ENCODE peak calls at places on chromosomes 13 and 19, in eight cellular contexts. One of them, this sample, is unnamed.
A peak's percentile ranks its signal among the peaks of the same experiment; 100 is the strongest.

GRCh38 chr13:73998631-73999030 is 135.6 kb downstream of the KLF12 start:
- DNase-seq in upper lobe of left lung: no peak
- DNase-seq in adrenal gland: no peak
- DNase-seq in IMR-90: no peak
- DNase-seq in SJSA1: no peak
- DNase-seq in CD8-positive, alpha-beta T cell: no peak
- DNase-seq in colonic mucosa: no peak
- DNase-seq in lung: no peak
- DNase-seq in this sample: no peak

GRCh38 chr13:44108345-44108858 is 228.7 kb downstream of the LACC1 start:
- DNase-seq in upper lobe of left lung: no peak
- DNase-seq in adrenal gland: peak; percentile 82
- DNase-seq in IMR-90: no peak
- DNase-seq in SJSA1: no peak
- DNase-seq in CD8-positive, alpha-beta T cell: no peak
- DNase-seq in colonic mucosa: peak; percentile 89
- DNase-seq in lung: no peak
- DNase-seq in this sample: no peak

GRCh38 chr13:44399045-44399444 is 25.4 kb downstream of the SERP2 start:
- DNase-seq in upper lobe of left lung: no peak
- DNase-seq in adrenal gland: no peak
- DNase-seq in IMR-90: no peak
- DNase-seq in SJSA1: no peak
- DNase-seq in CD8-positive, alpha-beta T cell: no peak
- DNase-seq in colonic mucosa: no peak
- DNase-seq in lung: no peak
- DNase-seq in this sample: no peak

GRCh38 chr19:43290568-43291359 is 21.4 kb upstream of the PSG9 start:
- DNase-seq in upper lobe of left lung: no peak
- DNase-seq in adrenal gland: no peak
- DNase-seq in IMR-90: no peak
- DNase-seq in SJSA1: no peak
- DNase-seq in CD8-positive, alpha-beta T cell: no peak
- DNase-seq in colonic mucosa: no peak
- DNase-seq in lung: no peak
- DNase-seq in this sample: no peak

GRCh38 chr13:23428183-23428528 is 5.3 kb downstream of the SACS start:
- DNase-seq in upper lobe of left lung: no peak
- DNase-seq in adrenal gland: no peak
- DNase-seq in IMR-90: peak; percentile 65
- DNase-seq in SJSA1: no peak
- DNase-seq in CD8-positive, alpha-beta T cell: no peak
- DNase-seq in colonic mucosa: no peak
- DNase-seq in lung: no peak
- DNase-seq in this sample: no peak

GRCh38 chr13:97001641-97002040 is 7.4 kb upstream of the OXGR1 start:
- DNase-seq in upper lobe of left lung: no peak
- DNase-seq in adrenal gland: no peak
- DNase-seq in IMR-90: no peak
- DNase-seq in SJSA1: no peak
- DNase-seq in CD8-positive, alpha-beta T cell: no peak
- DNase-seq in colonic mucosa: no peak
- DNase-seq in lung: no peak
- DNase-seq in this sample: no peak

GRCh38 chr13:99553033-99553432 is 51.8 kb downstream of the TM9SF2 start:
- DNase-seq in upper lobe of left lung: no peak
- DNase-seq in adrenal gland: no peak
- DNase-seq in IMR-90: no peak
- DNase-seq in SJSA1: no peak
- DNase-seq in CD8-positive, alpha-beta T cell: no peak
- DNase-seq in colonic mucosa: no peak
- DNase-seq in lung: no peak
- DNase-seq in this sample: no peak

GRCh38 chr19:34299576-34299975 is 45.2 kb downstream of the GARRE1 start:
- DNase-seq in upper lobe of left lung: no peak
- DNase-seq in adrenal gland: no peak
- DNase-seq in IMR-90: no peak
- DNase-seq in SJSA1: no peak
- DNase-seq in CD8-positive, alpha-beta T cell: no peak
- DNase-seq in colonic mucosa: no peak
- DNase-seq in lung: no peak
- DNase-seq in this sample: no peak

GRCh38 chr19:8397746-8398721 is 7.9 kb downstream of the RAB11B start:
- DNase-seq in upper lobe of left lung: peak; percentile 65
- DNase-seq in adrenal gland: no peak
- DNase-seq in IMR-90: no peak
- DNase-seq in SJSA1: no peak
- DNase-seq in CD8-positive, alpha-beta T cell: no peak
- DNase-seq in colonic mucosa: no peak
- DNase-seq in lung: no peak
- DNase-seq in this sample: no peak

GRCh38 chr13:50572129-50572528 is 271.4 kb downstream of the DLEU7 start:
- DNase-seq in upper lobe of left lung: no peak
- DNase-seq in adrenal gland: no peak
- DNase-seq in IMR-90: no peak
- DNase-seq in SJSA1: no peak
- DNase-seq in CD8-positive, alpha-beta T cell: no peak
- DNase-seq in colonic mucosa: no peak
- DNase-seq in lung: no peak
- DNase-seq in this sample: no peak

GRCh38 chr13:51292000-51292550 is 47.4 kb upstream of the SERPINE3 start:
- DNase-seq in upper lobe of left lung: no peak
- DNase-seq in adrenal gland: no peak
- DNase-seq in IMR-90: peak; percentile 62
- DNase-seq in SJSA1: no peak
- DNase-seq in CD8-positive, alpha-beta T cell: no peak
- DNase-seq in colonic mucosa: no peak
- DNase-seq in lung: no peak
- DNase-seq in this sample: no peak

GRCh38 chr19:29805026-29805925 is 6.5 kb upstream of the CCNE1 start:
- DNase-seq in upper lobe of left lung: no peak
- DNase-seq in adrenal gland: peak; percentile 80
- DNase-seq in IMR-90: peak; percentile 10
- DNase-seq in SJSA1: no peak
- DNase-seq in CD8-positive, alpha-beta T cell: no peak
- DNase-seq in colonic mucosa: no peak
- DNase-seq in lung: no peak
- DNase-seq in this sample: no peak

GRCh38 chr13:114279146-114279545 is 2.3 kb upstream of the UPF3A start:
- DNase-seq in upper lobe of left lung: no peak
- DNase-seq in adrenal gland: no peak
- DNase-seq in IMR-90: no peak
- DNase-seq in SJSA1: no peak
- DNase-seq in CD8-positive, alpha-beta T cell: no peak
- DNase-seq in colonic mucosa: no peak
- DNase-seq in lung: no peak
- DNase-seq in this sample: no peak

GRCh38 chr19:35106291-35106583 is 9.4 kb upstream of the FXYD3 start:
- DNase-seq in upper lobe of left lung: peak; percentile 71
- DNase-seq in adrenal gland: no peak
- DNase-seq in IMR-90: no peak
- DNase-seq in SJSA1: no peak
- DNase-seq in CD8-positive, alpha-beta T cell: no peak
- DNase-seq in colonic mucosa: no peak
- DNase-seq in lung: no peak
- DNase-seq in this sample: no peak

GRCh38 chr13:29935309-29935981 is 85.0 kb upstream of the UBL3 start:
- DNase-seq in upper lobe of left lung: no peak
- DNase-seq in adrenal gland: no peak
- DNase-seq in IMR-90: no peak
- DNase-seq in SJSA1: no peak
- DNase-seq in CD8-positive, alpha-beta T cell: peak; percentile 74
- DNase-seq in colonic mucosa: no peak
- DNase-seq in lung: no peak
- DNase-seq in this sample: peak; percentile 57

GRCh38 chr19:2852598-2852997 is 11.3 kb downstream of the ZNF555 start:
- DNase-seq in upper lobe of left lung: no peak
- DNase-seq in adrenal gland: no peak
- DNase-seq in IMR-90: no peak
- DNase-seq in SJSA1: no peak
- DNase-seq in CD8-positive, alpha-beta T cell: no peak
- DNase-seq in colonic mucosa: no peak
- DNase-seq in lung: no peak
- DNase-seq in this sample: no peak

GRCh38 chr13:27955192-27955591 is 13.9 kb downstream of the CDX2 start:
- DNase-seq in upper lobe of left lung: no peak
- DNase-seq in adrenal gland: no peak
- DNase-seq in IMR-90: no peak
- DNase-seq in SJSA1: no peak
- DNase-seq in CD8-positive, alpha-beta T cell: no peak
- DNase-seq in colonic mucosa: no peak
- DNase-seq in lung: no peak
- DNase-seq in this sample: no peak
- H3K27me3 ChIP-seq in upper lobe of left lung: peaks cover 65% of the 10 kb centered on the region
- H3K27me3 ChIP-seq in adrenal gland: peaks cover 61% of the 10 kb centered on the region
- H3K27me3 ChIP-seq in IMR-90: peaks cover 65% of the 10 kb centered on the region
- H3K27me3 ChIP-seq in SJSA1: peaks cover 56% of the 10 kb centered on the region
- H3K27me3 ChIP-seq in CD8-positive, alpha-beta T cell: peaks cover 26% of the 10 kb centered on the region
- H3K27me3 ChIP-seq in colonic mucosa: peaks cover 12% of the 10 kb centered on the region
- H3K27me3 ChIP-seq in lung: peaks cover 9% of the 10 kb centered on the region
- H3K27me3 ChIP-seq in this sample: peaks cover 29% of the 10 kb centered on the region

DNA sequence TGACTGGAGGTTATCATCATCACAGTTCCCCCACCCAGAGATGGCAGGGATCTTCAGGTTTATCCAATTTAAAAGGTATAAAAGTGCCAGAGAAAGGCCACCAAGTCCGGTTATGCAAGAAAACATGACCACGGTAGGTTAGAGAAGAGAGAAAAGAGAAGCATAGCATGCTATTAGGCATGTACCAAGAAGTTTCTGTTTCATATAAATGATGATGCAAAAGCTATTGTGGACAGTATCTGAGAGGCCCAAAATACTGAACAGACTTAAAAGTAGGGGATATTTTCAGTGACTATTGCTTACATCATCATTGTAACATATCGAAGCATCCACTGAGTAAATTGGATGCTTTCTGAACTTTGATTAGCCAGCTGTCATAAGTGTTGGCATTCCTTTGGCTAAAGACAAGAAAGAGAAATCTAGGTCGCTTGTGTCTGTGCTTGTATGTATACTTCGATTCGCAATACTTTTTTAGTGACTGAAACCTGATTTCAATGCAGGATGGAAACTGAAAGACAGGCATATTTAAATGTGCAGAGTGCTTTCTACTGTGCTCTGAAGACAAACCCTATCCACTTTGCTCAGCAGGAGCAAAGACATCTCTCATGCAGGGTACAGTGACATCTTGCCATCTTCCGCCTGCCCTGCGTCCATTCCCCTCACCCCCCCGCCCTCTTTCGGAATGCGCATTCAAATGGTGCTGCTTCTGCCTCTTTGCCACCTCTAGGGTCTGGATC is 180.3 kb downstream of the SHISA2 start:
- DNase-seq in upper lobe of left lung: no peak
- DNase-seq in adrenal gland: no peak
- DNase-seq in IMR-90: no peak
- DNase-seq in SJSA1: no peak
- DNase-seq in CD8-positive, alpha-beta T cell: no peak
- DNase-seq in colonic mucosa: no peak
- DNase-seq in lung: no peak
- DNase-seq in this sample: no peak
- H3K4me1 ChIP-seq in upper lobe of left lung: no peaks in the 10 kb centered on the region
- H3K4me1 ChIP-seq in adrenal gland: no peaks in the 10 kb centered on the region
- H3K4me1 ChIP-seq in IMR-90: no peaks in the 10 kb centered on the region
- H3K4me1 ChIP-seq in SJSA1: no peaks in the 10 kb centered on the region
- H3K4me1 ChIP-seq in CD8-positive, alpha-beta T cell: peaks cover 39% of the 10 kb centered on the region
- H3K4me1 ChIP-seq in colonic mucosa: no peaks in the 10 kb centered on the region
- H3K4me1 ChIP-seq in lung: peaks cover 1% of the 10 kb centered on the region
- H3K4me1 ChIP-seq in this sample: peaks cover 33% of the 10 kb centered on the region

DNA sequence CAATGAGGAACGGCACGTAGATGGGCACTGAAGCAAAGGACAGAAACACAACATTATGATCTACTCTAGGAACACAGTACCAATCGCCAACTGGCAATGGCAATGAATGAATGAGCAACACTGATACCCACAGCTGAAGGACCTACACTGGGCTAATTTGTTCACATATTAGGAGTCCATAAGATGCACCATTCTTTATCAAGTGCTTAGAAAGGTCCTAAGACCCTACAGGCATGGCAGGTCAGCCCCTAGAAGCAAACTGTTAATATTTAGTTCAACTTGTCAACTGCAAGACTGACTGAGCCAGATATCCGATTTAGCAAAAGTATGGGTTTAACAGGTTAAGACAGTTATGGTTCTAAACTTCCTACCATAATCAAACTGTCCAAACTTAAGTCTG is 4.8 kb downstream of the SHISA2 start:
- DNase-seq in upper lobe of left lung: no peak
- DNase-seq in adrenal gland: no peak
- DNase-seq in IMR-90: no peak
- DNase-seq in SJSA1: no peak
- DNase-seq in CD8-positive, alpha-beta T cell: no peak
- DNase-seq in colonic mucosa: no peak
- DNase-seq in lung: no peak
- DNase-seq in this sample: no peak
- H3K27me3 ChIP-seq in upper lobe of left lung: peaks cover 14% of the 10 kb centered on the region
- H3K27me3 ChIP-seq in adrenal gland: peaks cover 43% of the 10 kb centered on the region
- H3K27me3 ChIP-seq in IMR-90: peaks cover 34% of the 10 kb centered on the region
- H3K27me3 ChIP-seq in SJSA1: peaks cover 30% of the 10 kb centered on the region
- H3K27me3 ChIP-seq in CD8-positive, alpha-beta T cell: peaks cover 7% of the 10 kb centered on the region
- H3K27me3 ChIP-seq in colonic mucosa: peaks cover 34% of the 10 kb centered on the region
- H3K27me3 ChIP-seq in lung: no peaks in the 10 kb centered on the region
- H3K27me3 ChIP-seq in this sample: peaks cover 16% of the 10 kb centered on the region

GRCh38 chr19:4154571-4155312 is 1.3 kb downstream of the CREB3L3 start:
- DNase-seq in upper lobe of left lung: peak; percentile 57
- DNase-seq in adrenal gland: no peak
- DNase-seq in IMR-90: no peak
- DNase-seq in SJSA1: no peak
- DNase-seq in CD8-positive, alpha-beta T cell: no peak
- DNase-seq in colonic mucosa: no peak
- DNase-seq in lung: no peak
- DNase-seq in this sample: no peak

GRCh38 chr19:4152241-4152998 is 1.0 kb upstream of the CREB3L3 start:
- DNase-seq in upper lobe of left lung: no peak
- DNase-seq in adrenal gland: no peak
- DNase-seq in IMR-90: no peak
- DNase-seq in SJSA1: no peak
- DNase-seq in CD8-positive, alpha-beta T cell: no peak
- DNase-seq in colonic mucosa: no peak
- DNase-seq in lung: no peak
- DNase-seq in this sample: no peak

GRCh38 chr19:4157164-4157563 is 3.7 kb downstream of the CREB3L3 start:
- DNase-seq in upper lobe of left lung: no peak
- DNase-seq in adrenal gland: peak; percentile 73
- DNase-seq in IMR-90: no peak
- DNase-seq in SJSA1: no peak
- DNase-seq in CD8-positive, alpha-beta T cell: no peak
- DNase-seq in colonic mucosa: no peak
- DNase-seq in lung: no peak
- DNase-seq in this sample: no peak

GRCh38 chr19:4149518-4150288 is 3.7 kb upstream of the CREB3L3 start:
- DNase-seq in upper lobe of left lung: peak; percentile 48
- DNase-seq in adrenal gland: peak; percentile 83
- DNase-seq in IMR-90: no peak
- DNase-seq in SJSA1: no peak
- DNase-seq in CD8-positive, alpha-beta T cell: no peak
- DNase-seq in colonic mucosa: peak; percentile 86
- DNase-seq in lung: no peak
- DNase-seq in this sample: no peak

DNA sequence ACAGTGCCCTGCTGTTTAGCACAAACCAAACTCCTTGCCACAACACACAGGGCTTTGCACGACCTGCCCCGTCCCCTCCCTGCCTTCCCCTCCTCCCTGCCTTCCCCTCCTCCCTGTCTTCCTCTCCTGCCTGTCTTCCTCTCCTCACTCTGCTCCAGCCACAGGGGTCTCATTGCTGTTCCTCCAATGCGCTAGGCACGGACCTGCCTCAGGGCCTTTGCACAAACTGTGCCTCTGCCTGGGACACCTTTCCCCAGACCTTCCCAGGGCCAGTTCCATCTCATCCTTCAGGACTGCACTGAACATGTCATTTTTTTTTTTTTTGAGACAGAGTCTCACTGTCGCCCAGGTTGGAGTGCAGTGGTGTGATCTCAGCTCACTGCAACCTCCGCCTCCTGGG is 1.8 kb upstream of the CREB3L3 start:
- DNase-seq in upper lobe of left lung: no peak
- DNase-seq in adrenal gland: no peak
- DNase-seq in IMR-90: no peak
- DNase-seq in SJSA1: no peak
- DNase-seq in CD8-positive, alpha-beta T cell: no peak
- DNase-seq in colonic mucosa: no peak
- DNase-seq in lung: no peak
- DNase-seq in this sample: no peak
- H3K4me1 ChIP-seq in upper lobe of left lung: no peaks in the 10 kb centered on the region
- H3K4me1 ChIP-seq in adrenal gland: no peaks in the 10 kb centered on the region
- H3K4me1 ChIP-seq in IMR-90: no peaks in the 10 kb centered on the region
- H3K4me1 ChIP-seq in SJSA1: no peaks in the 10 kb centered on the region
- H3K4me1 ChIP-seq in CD8-positive, alpha-beta T cell: no peaks in the 10 kb centered on the region
- H3K4me1 ChIP-seq in colonic mucosa: no peaks in the 10 kb centered on the region
- H3K4me1 ChIP-seq in lung: no peaks in the 10 kb centered on the region
- H3K4me1 ChIP-seq in this sample: no peaks in the 10 kb centered on the region

This sample was measured in CD8-positive, alpha-beta memory T cell.